ENCODE peak calls at places on chromosomes 4 and X, in five cellular contexts. One of them, this sample, is unnamed.

GRCh38 chrX:40832723-40833122 is 97.4 kb upstream of the MED14 start:
- DNase-seq in mesothelial cell of epicardium: no peak
- DNase-seq in type B pancreatic cell: no peak
- DNase-seq in tibial nerve: no peak
- DNase-seq in heart left ventricle: no peak
- DNase-seq in this sample: no peak

GRCh38 chr4:185346975-185347601 is 48.6 kb downstream of the LRP2BP start:
- DNase-seq in heart left ventricle: no peak
- DNase-seq in tibial nerve: no peak
- DNase-seq in type B pancreatic cell: no peak
- DNase-seq in mesothelial cell of epicardium: no peak
- DNase-seq in this sample: no peak

GRCh38 chrX:136386821-136387220 is 86.1 kb downstream of the ADGRG4 start:
- DNase-seq in tibial nerve: no peak
- DNase-seq in mesothelial cell of epicardium: no peak
- DNase-seq in type B pancreatic cell: no peak
- DNase-seq in heart left ventricle: no peak
- DNase-seq in this sample: no peak

GRCh38 chr4:69321153-69321729 is 41.0 kb downstream of the UGT2B28 start:
- DNase-seq in mesothelial cell of epicardium: no peak
- DNase-seq in heart left ventricle: no peak
- DNase-seq in type B pancreatic cell: no peak
- DNase-seq in tibial nerve: no peak
- DNase-seq in this sample: no peak

GRCh38 chrX:71367396-71367795 is 1.2 kb downstream of the TAF1 start:
- DNase-seq in tibial nerve: no peak
- DNase-seq in mesothelial cell of epicardium: no peak
- DNase-seq in type B pancreatic cell: no peak
- DNase-seq in heart left ventricle: no peak
- DNase-seq in this sample: no peak

GRCh38 chr4:24489870-24490269 is 94.5 kb downstream of the DHX15 start:
- DNase-seq in type B pancreatic cell: no peak
- DNase-seq in tibial nerve: peak
- DNase-seq in mesothelial cell of epicardium: no peak
- DNase-seq in heart left ventricle: peak
- DNase-seq in this sample: no peak

GRCh38 chr4:152935138-152935537 is 985 bp upstream of the FHDC1 start:
- DNase-seq in heart left ventricle: no peak
- DNase-seq in type B pancreatic cell: no peak
- DNase-seq in tibial nerve: no peak
- DNase-seq in mesothelial cell of epicardium: no peak
- DNase-seq in this sample: no peak

GRCh38 chr4:37978509-37978908 is 18.3 kb downstream of the PTTG2 start:
- DNase-seq in type B pancreatic cell: no peak
- DNase-seq in tibial nerve: no peak
- DNase-seq in mesothelial cell of epicardium: no peak
- DNase-seq in heart left ventricle: no peak
- DNase-seq in this sample: no peak

GRCh38 chr4:8699063-8699385 is 106.5 kb downstream of the CPZ start:
- DNase-seq in tibial nerve: no peak
- DNase-seq in heart left ventricle: no peak
- DNase-seq in type B pancreatic cell: no peak
- DNase-seq in mesothelial cell of epicardium: no peak
- DNase-seq in this sample: no peak

GRCh38 chrX:153926863-153927685 is 1.0 kb upstream of the ARHGAP4 start:
- DNase-seq in tibial nerve: peak
- DNase-seq in type B pancreatic cell: no peak
- DNase-seq in heart left ventricle: peak
- DNase-seq in mesothelial cell of epicardium: no peak
- DNase-seq in this sample: peak
- TF ChIP-seq CTCF in tibial nerve: no peak
- TF ChIP-seq CTCF in type B pancreatic cell: no peak
- TF ChIP-seq CTCF in heart left ventricle: no peak
- TF ChIP-seq CTCF in mesothelial cell of epicardium: no peak
- TF ChIP-seq CTCF in this sample: no peak

GRCh38 chr4:71772592-71772991 is 11.3 kb downstream of the GC start:
- DNase-seq in heart left ventricle: no peak
- DNase-seq in type B pancreatic cell: no peak
- DNase-seq in mesothelial cell of epicardium: no peak
- DNase-seq in tibial nerve: no peak
- DNase-seq in this sample: no peak
- TF ChIP-seq CTCF in heart left ventricle: no peak
- TF ChIP-seq CTCF in type B pancreatic cell: peak
- TF ChIP-seq CTCF in mesothelial cell of epicardium: no peak
- TF ChIP-seq CTCF in tibial nerve: no peak
- TF ChIP-seq CTCF in this sample: no peak

DNA sequence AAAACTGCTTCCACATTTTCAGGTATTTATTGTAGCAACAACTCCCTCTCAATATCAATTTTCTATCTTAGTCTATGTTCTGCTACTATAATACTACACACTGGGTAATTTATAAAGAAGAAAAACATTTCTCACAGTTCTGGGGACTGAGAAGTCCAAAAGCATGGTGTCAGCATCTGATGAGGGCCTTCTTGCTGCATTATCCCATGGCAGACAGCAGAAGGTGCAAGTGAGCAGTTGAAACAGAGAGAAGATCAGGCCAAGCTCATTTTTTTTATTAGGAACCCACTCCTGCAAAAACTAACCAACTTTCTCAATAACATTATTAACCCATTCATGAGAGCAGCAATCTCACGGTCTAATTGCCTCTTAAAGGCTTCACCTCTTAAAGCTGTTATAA is 376.0 kb downstream of the RAB28 start:
- DNase-seq in mesothelial cell of epicardium: no peak
- DNase-seq in type B pancreatic cell: no peak
- DNase-seq in heart left ventricle: no peak
- DNase-seq in tibial nerve: no peak
- DNase-seq in this sample: no peak
- TF ChIP-seq CTCF in mesothelial cell of epicardium: no peak
- TF ChIP-seq CTCF in type B pancreatic cell: peak
- TF ChIP-seq CTCF in heart left ventricle: no peak
- TF ChIP-seq CTCF in tibial nerve: no peak
- TF ChIP-seq CTCF in this sample: peak

GRCh38 chr4:154348657-154349056 is 142.9 kb downstream of the DCHS2 start:
- DNase-seq in heart left ventricle: no peak
- DNase-seq in tibial nerve: no peak
- DNase-seq in type B pancreatic cell: no peak
- DNase-seq in mesothelial cell of epicardium: no peak
- DNase-seq in this sample: no peak
- TF ChIP-seq CTCF in heart left ventricle: no peak
- TF ChIP-seq CTCF in tibial nerve: no peak
- TF ChIP-seq CTCF in type B pancreatic cell: no peak
- TF ChIP-seq CTCF in mesothelial cell of epicardium: no peak
- TF ChIP-seq CTCF in this sample: no peak

GRCh38 chr4:113148925-113149324 is 99.5 kb downstream of the ANK2 start:
- DNase-seq in heart left ventricle: no peak
- DNase-seq in mesothelial cell of epicardium: no peak
- DNase-seq in tibial nerve: no peak
- DNase-seq in type B pancreatic cell: no peak
- DNase-seq in this sample: no peak
- TF ChIP-seq CTCF in heart left ventricle: no peak
- TF ChIP-seq CTCF in mesothelial cell of epicardium: no peak
- TF ChIP-seq CTCF in tibial nerve: no peak
- TF ChIP-seq CTCF in type B pancreatic cell: no peak
- TF ChIP-seq CTCF in this sample: no peak

DNA sequence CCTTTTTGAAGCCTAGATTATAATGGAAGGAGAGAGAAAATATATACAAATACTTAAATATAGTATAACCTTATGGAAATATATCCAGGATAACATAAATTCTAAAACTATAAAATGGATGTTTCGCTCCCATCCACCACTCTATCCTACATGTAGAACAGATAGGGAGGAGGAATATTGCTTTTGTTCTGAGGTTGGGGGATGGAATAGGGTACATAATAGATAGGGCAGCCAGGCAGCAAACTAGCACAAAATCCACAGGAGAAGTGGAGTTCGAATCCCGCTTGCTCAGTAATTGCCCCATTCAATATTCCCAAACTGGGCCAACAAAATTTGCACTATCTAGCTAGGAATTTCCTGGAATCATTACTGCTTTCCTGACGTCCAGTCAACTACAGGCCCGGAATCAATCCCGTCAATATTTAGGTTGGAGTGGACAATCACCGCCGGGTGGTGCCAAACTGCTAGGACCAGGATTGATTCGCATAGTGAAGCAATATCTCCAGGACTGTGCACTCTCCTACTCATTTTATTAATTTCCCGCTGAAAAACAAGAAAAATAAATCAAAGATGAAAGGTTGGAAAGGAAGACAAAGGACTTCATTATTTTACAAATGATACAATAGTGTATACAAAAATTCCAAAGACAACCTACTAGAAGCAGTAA is 40.4 kb upstream of the PAPSS1 start:
- DNase-seq in type B pancreatic cell: no peak
- DNase-seq in mesothelial cell of epicardium: no peak
- DNase-seq in tibial nerve: no peak
- DNase-seq in heart left ventricle: no peak
- DNase-seq in this sample: no peak
- TF ChIP-seq CTCF in type B pancreatic cell: peak
- TF ChIP-seq CTCF in mesothelial cell of epicardium: no peak
- TF ChIP-seq CTCF in tibial nerve: peak
- TF ChIP-seq CTCF in heart left ventricle: peak
- TF ChIP-seq CTCF in this sample: peak

GRCh38 chr4:81405900-81406401 is 65.8 kb downstream of the RASGEF1B start:
- DNase-seq in type B pancreatic cell: no peak
- DNase-seq in heart left ventricle: no peak
- DNase-seq in mesothelial cell of epicardium: no peak
- DNase-seq in tibial nerve: peak
- DNase-seq in this sample: peak
- TF ChIP-seq CTCF in type B pancreatic cell: peak
- TF ChIP-seq CTCF in heart left ventricle: peak
- TF ChIP-seq CTCF in mesothelial cell of epicardium: peak
- TF ChIP-seq CTCF in tibial nerve: peak
- TF ChIP-seq CTCF in this sample: peak

GRCh38 chr4:136489101-136489500 is 1043.2 kb downstream of the PCDH18 start:
- DNase-seq in tibial nerve: no peak
- DNase-seq in heart left ventricle: no peak
- DNase-seq in type B pancreatic cell: no peak
- DNase-seq in mesothelial cell of epicardium: no peak
- DNase-seq in this sample: no peak

DNA sequence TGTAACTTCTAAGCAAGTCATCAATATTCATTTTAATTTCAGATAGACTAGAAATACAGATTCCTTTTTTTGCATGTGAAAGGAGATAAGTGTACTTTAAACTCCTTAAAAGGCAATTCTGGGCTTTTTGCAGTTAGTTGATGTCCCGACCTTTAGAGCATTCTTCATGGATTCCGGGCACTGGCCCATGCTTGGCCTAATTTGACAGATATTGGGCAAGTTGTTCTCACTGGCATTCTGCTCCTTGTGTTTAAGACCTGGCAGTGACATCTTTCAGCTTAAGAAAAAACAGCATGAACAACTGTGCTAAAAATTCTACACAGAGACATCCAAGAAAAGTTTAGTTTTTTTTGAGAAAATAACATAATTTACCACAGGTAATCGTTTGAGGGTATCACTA is 1037.2 kb downstream of the PCDH18 start:
- DNase-seq in heart left ventricle: no peak
- DNase-seq in tibial nerve: no peak
- DNase-seq in mesothelial cell of epicardium: no peak
- DNase-seq in type B pancreatic cell: no peak
- DNase-seq in this sample: no peak
- TF ChIP-seq CTCF in heart left ventricle: no peak
- TF ChIP-seq CTCF in tibial nerve: no peak
- TF ChIP-seq CTCF in mesothelial cell of epicardium: no peak
- TF ChIP-seq CTCF in type B pancreatic cell: no peak
- TF ChIP-seq CTCF in this sample: no peak

DNA sequence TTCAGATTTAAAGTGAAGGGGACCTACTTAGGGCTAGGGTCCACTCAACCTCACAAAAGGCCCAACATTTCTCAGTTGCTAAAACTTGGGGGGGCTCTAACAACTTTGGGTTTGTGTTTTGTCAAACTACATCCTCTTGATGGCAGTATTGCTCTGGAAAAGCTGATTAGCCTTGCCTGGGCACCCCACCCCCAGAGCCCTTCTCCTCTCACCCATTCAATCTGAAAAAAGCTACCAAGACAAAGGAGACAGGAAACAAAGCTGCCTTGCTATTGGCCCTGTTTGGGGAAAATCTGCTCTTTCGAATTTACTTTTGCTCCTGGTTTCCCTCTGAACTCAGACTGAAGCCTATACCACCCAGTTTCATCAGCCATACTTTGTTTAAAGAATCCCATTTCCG is 195.2 kb upstream of the STK26 start:
- DNase-seq in type B pancreatic cell: no peak
- DNase-seq in mesothelial cell of epicardium: no peak
- DNase-seq in heart left ventricle: no peak
- DNase-seq in tibial nerve: no peak
- DNase-seq in this sample: no peak
- TF ChIP-seq CTCF in type B pancreatic cell: peak
- TF ChIP-seq CTCF in mesothelial cell of epicardium: no peak
- TF ChIP-seq CTCF in heart left ventricle: peak
- TF ChIP-seq CTCF in tibial nerve: no peak
- TF ChIP-seq CTCF in this sample: peak

GRCh38 chr4:10161840-10162239 is 45.2 kb upstream of the WDR1 start:
- DNase-seq in mesothelial cell of epicardium: no peak
- DNase-seq in tibial nerve: no peak
- DNase-seq in type B pancreatic cell: no peak
- DNase-seq in heart left ventricle: no peak
- DNase-seq in this sample: no peak

GRCh38 chr4:10158355-10158942 is 41.9 kb upstream of the WDR1 start:
- DNase-seq in tibial nerve: no peak
- DNase-seq in heart left ventricle: no peak
- DNase-seq in mesothelial cell of epicardium: no peak
- DNase-seq in type B pancreatic cell: no peak
- DNase-seq in this sample: peak

GRCh38 chr4:10159671-10160070 is 43.1 kb upstream of the WDR1 start:
- DNase-seq in heart left ventricle: no peak
- DNase-seq in tibial nerve: no peak
- DNase-seq in type B pancreatic cell: no peak
- DNase-seq in mesothelial cell of epicardium: no peak
- DNase-seq in this sample: no peak

GRCh38 chr4:10161146-10161545 is 44.5 kb upstream of the WDR1 start:
- DNase-seq in heart left ventricle: no peak
- DNase-seq in type B pancreatic cell: no peak
- DNase-seq in mesothelial cell of epicardium: no peak
- DNase-seq in tibial nerve: no peak
- DNase-seq in this sample: peak

DNA sequence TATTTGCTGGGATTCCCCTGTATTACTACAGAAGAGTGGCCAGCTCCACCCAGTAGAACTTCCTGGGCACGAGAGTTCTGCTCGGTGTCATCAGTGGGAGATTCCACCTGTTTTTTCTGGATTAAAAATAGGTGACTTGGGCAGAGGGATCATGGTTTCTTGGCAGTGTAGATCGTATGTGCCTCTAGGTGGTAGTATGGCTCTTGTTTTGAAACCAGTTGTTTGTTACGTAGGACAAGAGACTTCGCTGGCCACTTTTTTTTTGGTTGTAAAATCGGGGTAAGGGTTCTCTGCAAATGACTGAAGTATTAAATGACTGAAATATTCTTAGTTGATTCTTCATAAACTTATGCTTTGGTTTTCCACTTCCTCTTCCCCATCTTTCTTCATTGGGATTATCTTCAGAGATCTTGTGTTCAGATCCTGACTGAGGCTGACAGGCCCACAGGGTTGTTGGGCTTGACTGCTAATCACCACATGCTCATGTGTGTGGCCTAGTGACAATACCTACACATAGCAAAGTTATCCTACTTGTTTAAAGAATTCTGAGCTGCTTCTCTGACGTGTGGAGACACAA is 43.8 kb upstream of the WDR1 start:
- DNase-seq in mesothelial cell of epicardium: no peak
- DNase-seq in type B pancreatic cell: no peak
- DNase-seq in heart left ventricle: no peak
- DNase-seq in tibial nerve: no peak
- DNase-seq in this sample: peak
- TF ChIP-seq CTCF in mesothelial cell of epicardium: no peak
- TF ChIP-seq CTCF in type B pancreatic cell: peak
- TF ChIP-seq CTCF in heart left ventricle: peak
- TF ChIP-seq CTCF in tibial nerve: no peak
- TF ChIP-seq CTCF in this sample: peak

This sample was measured in AG10803.